ENCODE peak calls at places on chromosome 20, in four cellular contexts. C, Z, O and P are unnamed samples.

GRCh38 chr20:3786126-3786484 is 435 bp downstream of the CENPB start:
- DNase-seq in O (peak; percentile 80), Z (no peak), C (no peak), P (peak; percentile 76)

GRCh38 chr20:44731657-44732056 is 14.0 kb upstream of the KCNK15 start:
- DNase-seq in C (no peak), Z (no peak), O (no peak), P (no peak)

GRCh38 chr20:19317240-19318069 is 105.0 kb downstream of the SLC24A3 start:
- DNase-seq in O (no peak), C (no peak), Z (no peak), P (no peak)

GRCh38 chr20:4063631-4064030 is 48.3 kb upstream of the RNF24 start:
- DNase-seq in Z (no peak), C (no peak), O (no peak), P (peak; percentile 57)

GRCh38 chr20:2524435-2525272 is 11.7 kb upstream of the TMC2 start:
- DNase-seq in Z (peak; percentile 77), C (peak; percentile 79), O (peak; percentile 87), P (peak; percentile 88)

GRCh38 chr20:58112017-58112781 is 116.3 kb downstream of the ANKRD60 start:
- DNase-seq in C (no peak), Z (no peak), O (peak; percentile 58), P (peak; percentile 40)

GRCh38 chr20:17339000-17339399 is 112.2 kb downstream of the PCSK2 start:
- DNase-seq in C (no peak), O (no peak), Z (no peak), P (no peak)

GRCh38 chr20:3209023-3209945 is at the start of gene ITPA:
- DNase-seq in Z (peak; percentile 75), O (peak; percentile 58), C (peak; percentile 69), P (peak; percentile 81)

GRCh38 chr20:634526-634925 is 18.5 kb downstream of the SRXN1 start:
- DNase-seq in C (no peak), O (no peak), Z (no peak), P (no peak)

GRCh38 chr20:58630063-58630462 is 21.0 kb upstream of the STX16 start:
- DNase-seq in C (no peak), Z (no peak), O (peak; percentile 37), P (no peak)

GRCh38 chr20:39960522-39961420 is 728.3 kb downstream of the MAFB start:
- DNase-seq in C (no peak), Z (no peak), O (no peak), P (no peak)

GRCh38 chr20:24991897-24992419 is 593 bp downstream of the APMAP start:
- DNase-seq in Z (no peak), C (peak; percentile 23), O (no peak), P (peak; percentile 50)

GRCh38 chr20:20369353-20370086 is 1.6 kb downstream of the INSM1 start:
- DNase-seq in O (peak; percentile 67), C (no peak), Z (no peak), P (no peak)

GRCh38 chr20:12354725-12355124 is 437.0 kb downstream of the BTBD3 start:
- DNase-seq in Z (no peak), C (no peak), O (no peak), P (no peak)

GRCh38 chr20:63735859-63736718 is at the start of gene LIME1:
- DNase-seq in O (no peak), Z (no peak), C (peak; percentile 8), P (no peak)

GRCh38 chr20:29873946-29874345 is 1383.5 kb upstream of the DEFB115 start:
- DNase-seq in O (peak; percentile 31), Z (no peak), C (no peak), P (peak; percentile 69)

DNA sequence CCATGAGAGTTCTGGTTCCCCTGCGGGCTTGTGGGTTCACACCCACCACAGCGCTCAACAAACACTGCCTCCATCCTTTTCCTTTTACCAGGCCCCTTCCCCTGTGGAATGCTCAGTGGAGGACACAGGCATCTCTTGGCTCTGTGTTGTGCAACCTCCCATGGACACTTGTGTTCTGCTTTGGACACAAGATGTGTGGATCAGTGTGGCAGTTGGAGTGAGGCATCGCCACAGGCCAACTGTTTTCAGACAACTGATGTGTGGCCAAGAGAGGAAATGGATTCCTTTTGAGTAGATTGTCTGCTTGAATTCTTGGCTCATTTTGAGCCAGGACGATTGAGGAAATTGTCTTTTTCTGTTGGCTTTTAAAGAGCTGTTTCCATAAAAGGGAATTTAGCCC is 26.8 kb downstream of the CST8 start:
- DNase-seq in Z (no peak), C (no peak), O (no peak), P (no peak)
- H3K4me3 ChIP-seq in Z (no peak overlapping the region), C (no peak overlapping the region), O (no peak overlapping the region), P (no peak overlapping the region)

GRCh38 chr20:34639755-34640222 is 37.1 kb downstream of the PIGU start:
- DNase-seq in Z (peak; percentile 58), C (no peak), O (no peak), P (no peak)
- TF ChIP-seq CTCF in Z (no peak), C (no peak), O (no peak), P (no peak)

GRCh38 chr20:61482425-61482887 is 230.4 kb downstream of the CDH4 start:
- DNase-seq in Z (no peak), O (no peak), C (peak; percentile 54), P (no peak)
- TF ChIP-seq MAX in Z (no peak), O (no peak), C (no peak), P (no peak)

GRCh38 chr20:48783533-48784272 is 44.1 kb downstream of the PREX1 start:
- DNase-seq in C (no peak), O (no peak), Z (no peak), P (no peak)

GRCh38 chr20:48779435-48779834 is 48.4 kb downstream of the PREX1 start:
- DNase-seq in O (no peak), C (no peak), Z (no peak), P (no peak)

GRCh38 chr20:48782901-48783308 is 44.9 kb downstream of the PREX1 start:
- DNase-seq in O (no peak), Z (no peak), C (no peak), P (no peak)

GRCh38 chr20:48782073-48782472 is 45.7 kb downstream of the PREX1 start:
- DNase-seq in C (no peak), Z (no peak), O (no peak), P (peak; percentile 55)

GRCh38 chr20:48781634-48782033 is 46.2 kb downstream of the PREX1 start:
- DNase-seq in Z (no peak), O (no peak), C (no peak), P (peak; percentile 40)
- H3K4me3 ChIP-seq in Z (no peak overlapping the region), O (no peak overlapping the region), C (no peak overlapping the region), P (no peak overlapping the region)

GRCh38 chr20:50513169-50514034 is 3.2 kb downstream of the PTPN1 start:
- DNase-seq in O (no peak), C (no peak), Z (no peak), P (no peak)

GRCh38 chr20:50510706-50511401 is 671 bp downstream of the PTPN1 start:
- DNase-seq in C (no peak), Z (peak; percentile 57), O (no peak), P (peak; percentile 50)

GRCh38 chr20:50512323-50512722 is 2.1 kb downstream of the PTPN1 start:
- DNase-seq in O (no peak), Z (no peak), C (no peak), P (no peak)

GRCh38 chr20:50508171-50508761 is 1.9 kb upstream of the PTPN1 start:
- DNase-seq in Z (peak; percentile 62), O (no peak), C (no peak), P (no peak)

GRCh38 chr20:50509923-50510705 is at the start of gene PTPN1:
- DNase-seq in O (peak; percentile 98), Z (peak; percentile 99), C (peak; percentile 98), P (peak; percentile 99)
- TF ChIP-seq CTCF in O (no peak), Z (peak; percentile 42), C (no peak), P (no peak)

GRCh38 chr20:47785900-47786762 is 850 bp upstream of the SULF2 start:
- DNase-seq in C (peak; percentile 48), O (peak; percentile 80), Z (peak; percentile 82), P (peak; percentile 63)
- TF ChIP-seq MAX in C (no peak), O (peak; percentile 24), Z (peak; percentile 45), P (no peak)

GRCh38 chr20:13922241-13922640 is 68.2 kb downstream of the SEL1L2 start:
- DNase-seq in Z (no peak), O (no peak), C (no peak), P (no peak)
- H3K4me3 ChIP-seq in Z (no peak overlapping the region), O (no peak overlapping the region), C (no peak overlapping the region), P (no peak overlapping the region)

DNA sequence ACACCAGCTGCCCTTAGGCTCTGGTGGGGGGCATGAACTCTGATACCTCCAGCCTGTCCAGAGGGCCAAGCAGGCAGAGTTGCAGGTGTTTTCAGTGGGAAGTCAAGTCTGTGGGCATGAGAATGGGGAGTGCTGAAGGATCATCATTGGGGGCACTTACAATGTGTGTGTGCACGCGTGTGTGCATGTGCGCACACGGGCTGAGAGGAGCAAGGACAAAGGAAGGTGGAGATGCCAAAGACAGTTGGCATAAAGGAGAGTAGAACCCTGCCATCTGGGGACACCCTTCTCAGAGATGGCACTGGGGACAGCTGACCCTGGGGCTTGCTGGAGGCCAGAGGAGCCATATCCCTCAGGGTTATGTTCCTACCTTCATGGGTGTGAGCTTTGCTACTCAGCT is 408.4 kb upstream of the CHD6 start:
- DNase-seq in O (no peak), C (no peak), Z (no peak), P (no peak)
- TF ChIP-seq CTCF in O (no peak), C (no peak), Z (no peak), P (no peak)

GRCh38 chr20:10558635-10559187 is 115.1 kb downstream of the JAG1 start:
- DNase-seq in C (no peak), Z (no peak), O (peak; percentile 44), P (no peak)

GRCh38 chr20:10559266-10559665 is 114.5 kb downstream of the JAG1 start:
- DNase-seq in C (no peak), O (no peak), Z (no peak), P (no peak)

GRCh38 chr20:10560681-10561080 is 113.1 kb downstream of the JAG1 start:
- DNase-seq in C (no peak), O (no peak), Z (no peak), P (no peak)

GRCh38 chr20:10562929-10563328 is 110.9 kb downstream of the JAG1 start:
- DNase-seq in C (no peak), Z (no peak), O (no peak), P (no peak)

GRCh38 chr20:10561302-10561701 is 112.5 kb downstream of the JAG1 start:
- DNase-seq in C (no peak), O (no peak), Z (no peak), P (no peak)
- TF ChIP-seq MAX in C (no peak), O (no peak), Z (no peak), P (no peak)

DNA sequence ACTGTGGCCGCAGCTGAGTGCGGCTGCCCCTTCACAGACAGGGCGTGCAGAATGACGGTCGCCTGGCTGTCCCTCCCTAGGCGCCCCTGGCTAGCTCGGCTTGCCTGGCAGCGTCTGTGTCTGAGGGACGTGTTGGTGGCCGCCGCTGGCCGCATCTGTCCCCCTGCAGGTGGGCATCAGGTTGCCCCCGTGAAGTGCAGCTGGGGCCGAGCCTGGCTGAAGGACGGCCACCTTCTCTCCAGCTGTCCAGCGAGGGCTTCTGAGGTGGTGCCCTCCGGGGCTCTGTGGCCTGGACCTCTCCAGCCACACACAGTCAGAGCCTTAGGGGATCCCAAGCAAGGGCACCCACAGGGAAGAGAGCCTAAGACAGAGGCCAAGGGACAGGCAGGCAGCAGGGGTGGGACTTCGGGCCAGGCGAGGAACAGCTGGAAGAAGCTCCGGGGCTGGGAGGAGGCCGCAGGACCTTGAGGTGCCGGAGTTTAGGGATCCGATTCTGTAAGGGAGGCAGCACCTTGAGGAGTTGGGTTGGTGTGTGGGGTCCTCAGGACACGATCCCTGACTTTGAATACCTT is 89.0 kb upstream of the EPB41L1 start:
- DNase-seq in Z (no peak), O (no peak), C (no peak), P (no peak)
- H3K4me3 ChIP-seq in Z (peak overlapping the region; percentile 83), O (peak overlapping the region; percentile 69), C (no peak overlapping the region), P (no peak overlapping the region)